ENCODE peak calls at places on chromosome X, in seven cellular contexts. E, N, A, M, B, I and Q are unnamed samples.

GRCh38 chrX:107442914-107443527 is 6.4 kb upstream of the FRMPD3 start:
- DNase-seq in E (no peak), N (peak; percentile 47), A (no peak), M (peak; percentile 53), B (no peak), I (peak; percentile 21), Q (peak; percentile 58)

GRCh38 chrX:109774706-109775105 is 41.6 kb upstream of the ACSL4 start:
- DNase-seq in E (no peak), N (no peak), A (no peak), M (no peak), B (peak; percentile 33), I (peak; percentile 76), Q (no peak)

GRCh38 chrX:153490217-153490616 is 4.6 kb upstream of the BGN start:
- DNase-seq in E (no peak), N (no peak), A (no peak), M (no peak), B (no peak), I (peak; percentile 28), Q (no peak)

GRCh38 chrX:84168095-84168494 is 19.9 kb downstream of the RPS6KA6 start:
- DNase-seq in E (no peak), N (no peak), A (no peak), M (no peak), B (no peak), I (peak; percentile 54), Q (no peak)

GRCh38 chrX:37474478-37474877 is 97.0 kb upstream of the LANCL3 start:
- DNase-seq in E (no peak), N (no peak), A (no peak), M (no peak), B (no peak), I (no peak), Q (no peak)

GRCh38 chrX:70476934-70477733 is 32.5 kb downstream of the DLG3 start:
- DNase-seq in E (no peak), N (peak; percentile 83), A (peak; percentile 74), M (peak; percentile 54), B (peak; percentile 86), I (peak; percentile 67), Q (no peak)

GRCh38 chrX:154458116-154458953 is at the start of gene PLXNA3:
- DNase-seq in E (no peak), N (no peak), A (no peak), M (peak; percentile 48), B (no peak), I (peak; percentile 45), Q (no peak)

GRCh38 chrX:149504226-149504914 is 736 bp downstream of the IDS start:
- DNase-seq in E (no peak), N (no peak), A (no peak), M (peak; percentile 13), B (no peak), I (no peak), Q (no peak)

GRCh38 chrX:11629593-11630211 is 36.0 kb downstream of the ARHGAP6 start:
- DNase-seq in E (peak; percentile 11), N (no peak), A (peak; percentile 80), M (peak; percentile 0), B (peak; percentile 80), I (peak; percentile 32), Q (no peak)

GRCh38 chrX:31423575-31424284 is 351.9 kb upstream of the FTHL17 start:
- DNase-seq in E (peak; percentile 14), N (peak; percentile 34), A (no peak), M (no peak), B (peak; percentile 41), I (peak; percentile 59), Q (peak; percentile 27)

GRCh38 chrX:118100091-118100490 is 16.5 kb downstream of the KLHL13 start:
- DNase-seq in E (no peak), N (no peak), A (no peak), M (no peak), B (no peak), I (no peak), Q (no peak)

GRCh38 chrX:1661048-1661921 is 46.4 kb downstream of the ASMT start:
- DNase-seq in E (no peak), N (peak; percentile 33), A (no peak), M (no peak), B (no peak), I (no peak), Q (no peak)

GRCh38 chrX:18012974-18013373 is 151.9 kb upstream of the RAI2 start:
- DNase-seq in E (no peak), N (no peak), A (no peak), M (no peak), B (no peak), I (no peak), Q (no peak)

GRCh38 chrX:87528487-87528886 is 10.9 kb downstream of the KLHL4 start:
- DNase-seq in E (no peak), N (no peak), A (no peak), M (no peak), B (no peak), I (peak; percentile 0), Q (no peak)

GRCh38 chrX:70485466-70485865 is 40.8 kb downstream of the DLG3 start:
- DNase-seq in E (no peak), N (no peak), A (no peak), M (peak; percentile 51), B (no peak), I (peak; percentile 48), Q (peak; percentile 22)

GRCh38 chrX:111868726-111869638 is 7.0 kb upstream of the TRPC5OS start:
- DNase-seq in E (no peak), N (no peak), A (no peak), M (peak; percentile 33), B (peak; percentile 10), I (peak; percentile 16), Q (no peak)

GRCh38 chrX:70998402-70999027 is 67.6 kb upstream of the SLC7A3 start:
- DNase-seq in E (no peak), N (peak; percentile 19), A (no peak), M (peak; percentile 35), B (peak; percentile 43), I (peak; percentile 85), Q (no peak)

GRCh38 chrX:112512509-112512908 is 167.2 kb downstream of the LHFPL1 start:
- DNase-seq in E (no peak), N (no peak), A (no peak), M (no peak), B (no peak), I (no peak), Q (no peak)

GRCh38 chrX:97797076-97797475 is 913.4 kb downstream of the RPA4 start:
- DNase-seq in E (no peak), N (no peak), A (no peak), M (no peak), B (no peak), I (no peak), Q (no peak)

GRCh38 chrX:35104626-35105025 is 162.0 kb downstream of the FAM47B start:
- DNase-seq in E (no peak), N (no peak), A (no peak), M (no peak), B (peak; percentile 8), I (no peak), Q (no peak)

GRCh38 chrX:11380187-11380586 is 87.0 kb downstream of the AMELX start:
- DNase-seq in E (no peak), N (no peak), A (no peak), M (no peak), B (peak; percentile 9), I (peak; percentile 23), Q (no peak)

GRCh38 chrX:49993661-49994060 is 71.3 kb downstream of the CLCN5 start:
- DNase-seq in E (no peak), N (no peak), A (no peak), M (no peak), B (no peak), I (no peak), Q (no peak)

GRCh38 chrX:47247206-47247998 is 14.6 kb downstream of the USP11 start:
- DNase-seq in E (no peak), N (no peak), A (peak; percentile 57), M (no peak), B (peak; percentile 80), I (no peak), Q (no peak)

GRCh38 chrX:31038585-31039326 is 33.1 kb downstream of the FTHL17 start:
- DNase-seq in E (no peak), N (peak; percentile 30), A (no peak), M (peak; percentile 4), B (peak; percentile 2), I (peak; percentile 25), Q (no peak)

GRCh38 chrX:29172880-29173279 is 585.6 kb downstream of the IL1RAPL1 start:
- DNase-seq in E (no peak), N (no peak), A (no peak), M (no peak), B (peak; percentile 52), I (no peak), Q (no peak)

GRCh38 chrX:129360175-129360574 is 163.1 kb downstream of the SMARCA1 start:
- DNase-seq in E (no peak), N (peak; percentile 45), A (no peak), M (peak; percentile 17), B (peak; percentile 48), I (peak; percentile 50), Q (peak; percentile 25)

GRCh38 chrX:153184787-153185186 is 5.7 kb downstream of the MAGEA1 start:
- DNase-seq in E (no peak), N (no peak), A (no peak), M (no peak), B (no peak), I (no peak), Q (no peak)

GRCh38 chrX:18390941-18391538 is 34.4 kb upstream of the CDKL5 start:
- DNase-seq in E (peak; percentile 59), N (peak; percentile 70), A (peak; percentile 79), M (peak; percentile 62), B (peak; percentile 73), I (peak; percentile 52), Q (no peak)

GRCh38 chrX:134636859-134637258 is 21.4 kb downstream of the PLAC1 start:
- DNase-seq in E (no peak), N (no peak), A (no peak), M (no peak), B (peak; percentile 41), I (no peak), Q (no peak)

GRCh38 chrX:11129546-11129945 is 18.4 kb downstream of the HCCS start:
- DNase-seq in E (no peak), N (no peak), A (no peak), M (no peak), B (no peak), I (no peak), Q (no peak)

GRCh38 chrX:13088155-13088485 is 43.7 kb upstream of the FAM9C start:
- DNase-seq in E (no peak), N (no peak), A (no peak), M (no peak), B (no peak), I (no peak), Q (no peak)
- H3K4me3 ChIP-seq in E (no peak overlapping the region), N (no peak overlapping the region), A (no peak overlapping the region), M (no peak overlapping the region), B (no peak overlapping the region), I (no peak overlapping the region), Q (no peak overlapping the region)

GRCh38 chrX:155662297-155662696 is 49.5 kb upstream of the TMLHE start:
- DNase-seq in E (no peak), N (no peak), A (no peak), M (no peak), B (no peak), I (peak; percentile 24), Q (no peak)
- TF ChIP-seq CTCF in E (no peak), N (peak; percentile 23), A (no peak), M (peak; percentile 34), B (peak; percentile 22), I (peak; percentile 48), Q (peak; percentile 49)

GRCh38 chrX:41449138-41449537 is 2.0 kb downstream of the NYX start:
- DNase-seq in E (no peak), N (no peak), A (no peak), M (no peak), B (no peak), I (no peak), Q (peak; percentile 38)
- H3K4me3 ChIP-seq in E (no peak overlapping the region), N (no peak overlapping the region), A (peak overlapping the region; percentile 8), M (no peak overlapping the region), B (no peak overlapping the region), I (no peak overlapping the region), Q (no peak overlapping the region)

GRCh38 chrX:68490644-68491043 is 8.2 kb upstream of the YIPF6 start:
- DNase-seq in E (no peak), N (no peak), A (no peak), M (no peak), B (peak; percentile 17), I (peak; percentile 36), Q (no peak)
- TF ChIP-seq CTCF in E (peak; percentile 14), N (no peak), A (peak; percentile 8), M (no peak), B (peak; percentile 44), I (peak; percentile 51), Q (peak; percentile 16)